ENCODE peak calls at places on chromosomes 7 and 10, in six cellular contexts. G is coronary artery; N is fibroblast of mammary gland; D is testis; M is stimulated activated CD4-positive, alpha-beta T cell treated with anti-CD3 and anti-CD28 coated beads, TNF-alpha, amount 100 ng/mL, for 48 hours; X is heart right ventricle. Y is an unnamed sample.

GRCh38 chr10:8033812-8034665 is 20.4 kb upstream of the GATA3 start:
- DNase-seq in G (no peak), N (no peak), D (no peak), M (no peak), X (no peak), Y (no peak)

GRCh38 chr10:58267713-58268453 is at the start of gene IPMK:
- DNase-seq in G (peak), N (peak), D (peak), M (peak), X (peak), Y (peak)

GRCh38 chr7:127392182-127392565 is 334 bp downstream of the ZNF800 start:
- DNase-seq in G (peak), N (peak), D (peak), M (peak), X (no peak), Y (no peak)

GRCh38 chr7:134886353-134887057 is 99.8 kb upstream of the AGBL3 start:
- DNase-seq in G (no peak), N (peak), D (peak), M (no peak), X (no peak), Y (no peak)

GRCh38 chr7:50399635-50400034 is 50.5 kb downstream of the FIGNL1 start:
- DNase-seq in G (no peak), N (no peak), D (no peak), M (no peak), X (no peak), Y (no peak)

GRCh38 chr10:69752491-69752890 is 49.2 kb upstream of the COL13A1 start:
- DNase-seq in G (no peak), N (no peak), D (no peak), M (no peak), X (no peak), Y (no peak)

GRCh38 chr10:10797467-10797866 is 220.2 kb upstream of the CELF2 start:
- DNase-seq in G (no peak), N (no peak), D (peak), M (no peak), X (peak), Y (no peak)

GRCh38 chr7:39811161-39811614 is 138.9 kb upstream of the CDK13 start:
- DNase-seq in G (no peak), N (peak), D (no peak), M (no peak), X (no peak), Y (no peak)

GRCh38 chr7:141074162-141074989 is 512 bp downstream of the TMEM178B start:
- DNase-seq in G (no peak), N (peak), D (peak), M (no peak), X (peak), Y (no peak)

GRCh38 chr10:107971411-107971810 is 806.9 kb upstream of the SORCS1 start:
- DNase-seq in G (no peak), N (peak), D (no peak), M (no peak), X (no peak), Y (no peak)

GRCh38 chr10:9814285-9814866 is 1203.3 kb upstream of the CELF2 start:
- DNase-seq in G (no peak), N (peak), D (no peak), M (no peak), X (no peak), Y (no peak)

GRCh38 chr10:48533951-48534720 is 70.7 kb downstream of the ARHGAP22 start:
- DNase-seq in G (peak), N (no peak), D (no peak), M (no peak), X (no peak), Y (no peak)

GRCh38 chr7:51700593-51701215 is 384.1 kb upstream of the COBL start:
- DNase-seq in G (no peak), N (no peak), D (no peak), M (no peak), X (no peak), Y (no peak)

GRCh38 chr10:91032614-91033248 is 111.8 kb upstream of the ANKRD1 start:
- DNase-seq in G (no peak), N (peak), D (peak), M (no peak), X (no peak), Y (no peak)

GRCh38 chr10:62250594-62251198 is 17.9 kb downstream of the RTKN2 start:
- DNase-seq in G (no peak), N (peak), D (no peak), M (no peak), X (no peak), Y (no peak)

GRCh38 chr7:100491192-100491578 is 7.5 kb downstream of the NYAP1 start:
- DNase-seq in G (no peak), N (no peak), D (no peak), M (no peak), X (no peak), Y (no peak)

GRCh38 chr10:110360857-110361474 is 56.2 kb upstream of the SMNDC1 start:
- DNase-seq in G (no peak), N (peak), D (no peak), M (no peak), X (no peak), Y (no peak)

GRCh38 chr10:62903828-62904227 is 87.7 kb upstream of the EGR2 start:
- DNase-seq in G (no peak), N (peak), D (no peak), M (no peak), X (no peak), Y (no peak)

GRCh38 chr7:66576646-66577045 is 52.0 kb upstream of the KCTD7 start:
- DNase-seq in G (no peak), N (no peak), D (no peak), M (no peak), X (no peak), Y (no peak)

GRCh38 chr10:114045071-114045737 is 1.5 kb downstream of the ADRB1 start:
- DNase-seq in G (no peak), N (no peak), D (peak), M (no peak), X (peak), Y (no peak)

GRCh38 chr7:40437936-40438634 is 303.3 kb downstream of the SUGCT start:
- DNase-seq in G (no peak), N (peak), D (no peak), M (no peak), X (no peak), Y (no peak)

GRCh38 chr10:48491422-48492139 is 113.3 kb downstream of the ARHGAP22 start:
- DNase-seq in G (no peak), N (no peak), D (no peak), M (no peak), X (no peak), Y (no peak)

GRCh38 chr10:51937736-51938135 is 238.3 kb upstream of the CSTF2T start:
- DNase-seq in G (no peak), N (peak), D (no peak), M (no peak), X (no peak), Y (no peak)

GRCh38 chr7:150663802-150664494 is 21.6 kb upstream of the GIMAP2 start:
- DNase-seq in G (no peak), N (no peak), D (no peak), M (no peak), X (no peak), Y (no peak)

GRCh38 chr7:98619450-98620321 is 2.6 kb downstream of the NPTX2 start:
- DNase-seq in G (no peak), N (peak), D (peak), M (no peak), X (no peak), Y (no peak)

GRCh38 chr10:79112898-79113431 is 44.2 kb downstream of the ZMIZ1 start:
- DNase-seq in G (no peak), N (peak), D (peak), M (no peak), X (peak), Y (no peak)